ENCODE peak calls at places on chromosomes 1 and 21, in ten cellular contexts. O is fibroblast of mammary gland; K is NAMALWA; M is aorta; V is hepatic stellate cell; F is frontal cortex; I is HEK293T; E is stimulated activated CD8-positive, alpha-beta memory T cell treated with anti-CD3 and anti-CD28 coated beads, Interleukin-2, amount 100 ng/mL, for 1 hour; P is lower leg skin; Y is mucosa of descending colon. C is an unnamed sample.

GRCh38 chr1:106924360-106924759 is 132.1 kb upstream of the PRMT6 start:
- DNase-seq in O (peak; percentile 14), K (no peak), M (no peak), V (no peak), F (no peak), I (peak; percentile 14), E (no peak), P (no peak), Y (no peak), C (no peak)

GRCh38 chr1:40421694-40422384 is 28.4 kb upstream of the ZFP69B start:
- DNase-seq in O (peak; percentile 49), K (no peak), M (no peak), V (no peak), F (no peak), I (no peak), E (no peak), P (no peak), Y (no peak), C (no peak)

GRCh38 chr1:6954596-6954995 is 169.3 kb downstream of the CAMTA1 start:
- DNase-seq in O (no peak), K (no peak), M (no peak), V (no peak), F (no peak), I (no peak), E (no peak), P (no peak), Y (no peak), C (no peak)

GRCh38 chr1:160205974-160206369 is 788 bp downstream of the PEA15 start:
- DNase-seq in O (peak; percentile 66), K (peak; percentile 46), M (peak; percentile 66), V (peak; percentile 79), F (peak; percentile 71), I (peak; percentile 57), E (no peak), P (peak; percentile 92), Y (peak; percentile 58), C (peak; percentile 7)

GRCh38 chr1:9816199-9816598 is 7.6 kb downstream of the CLSTN1 start:
- DNase-seq in O (peak; percentile 33), K (no peak), M (no peak), V (no peak), F (no peak), I (no peak), E (no peak), P (no peak), Y (no peak), C (no peak)

GRCh38 chr1:198641506-198641905 is 2.7 kb downstream of the PTPRC start:
- DNase-seq in O (peak; percentile 26), K (peak; percentile 74), M (no peak), V (no peak), F (no peak), I (no peak), E (no peak), P (no peak), Y (no peak), C (no peak)

GRCh38 chr1:184118051-184118450 is 66.5 kb downstream of the TSEN15 start:
- DNase-seq in O (peak; percentile 96), K (no peak), M (no peak), V (peak; percentile 89), F (peak; percentile 18), I (no peak), E (no peak), P (no peak), Y (no peak), C (no peak)

GRCh38 chr1:27572679-27573426 is 31.1 kb downstream of the AHDC1 start:
- DNase-seq in O (peak; percentile 47), K (no peak), M (no peak), V (peak; percentile 87), F (no peak), I (no peak), E (no peak), P (no peak), Y (no peak), C (no peak)

GRCh38 chr1:85654066-85654782 is 54.0 kb downstream of the ZNHIT6 start:
- DNase-seq in O (peak; percentile 46), K (no peak), M (no peak), V (peak; percentile 16), F (no peak), I (no peak), E (no peak), P (no peak), Y (no peak), C (no peak)

GRCh38 chr1:18145851-18146618 is 38.4 kb downstream of the IGSF21 start:
- DNase-seq in O (no peak), K (no peak), M (no peak), V (no peak), F (no peak), I (no peak), E (no peak), P (no peak), Y (peak; percentile 65), C (no peak)

GRCh38 chr1:6927626-6928025 is 142.4 kb downstream of the CAMTA1 start:
- DNase-seq in O (no peak), K (no peak), M (no peak), V (no peak), F (no peak), I (no peak), E (no peak), P (no peak), Y (no peak), C (no peak)

GRCh38 chr1:91754348-91754747 is 131.6 kb downstream of the TGFBR3 start:
- DNase-seq in O (peak; percentile 80), K (no peak), M (no peak), V (peak; percentile 14), F (no peak), I (no peak), E (no peak), P (peak; percentile 26), Y (no peak), C (no peak)

GRCh38 chr21:43306911-43307676 is 119.8 kb downstream of the SIK1 start:
- DNase-seq in O (peak; percentile 25), K (no peak), M (peak; percentile 26), V (no peak), F (no peak), I (no peak), E (no peak), P (no peak), Y (peak; percentile 48), C (no peak)

GRCh38 chr1:89953072-89953626 is 41.8 kb upstream of the ZNF326 start:
- DNase-seq in O (peak; percentile 89), K (peak; percentile 29), M (no peak), V (peak; percentile 34), F (no peak), I (peak; percentile 32), E (no peak), P (no peak), Y (peak; percentile 72), C (no peak)

GRCh38 chr1:8096105-8097011 is 70.2 kb upstream of the ERRFI1 start:
- DNase-seq in O (peak; percentile 90), K (no peak), M (no peak), V (no peak), F (no peak), I (no peak), E (no peak), P (no peak), Y (no peak), C (no peak)

C was measured in activated CD8-positive, alpha-beta memory T cell treated with anti-CD3 and anti-CD28 coated beads for 1 hour.